ENCODE peak calls at places on chromosomes 5 and 9, in four cellular contexts. H, Z, L and S are unnamed samples.

GRCh38 chr5:109905906-109906305 is 216.2 kb downstream of the MAN2A1 start:
- DNase-seq in H (no peak), Z (no peak), L (no peak), S (no peak)

GRCh38 chr5:143398451-143399237 is 4.8 kb downstream of the NR3C1 start:
- DNase-seq in H (peak; percentile 12), Z (no peak), L (no peak), S (no peak)

GRCh38 chr5:93411716-93412115 is 169.3 kb downstream of the NR2F1-AS1 start:
- DNase-seq in H (no peak), Z (no peak), L (no peak), S (no peak)

GRCh38 chr9:30796806-30797205 is 1587.6 kb upstream of the ACO1 start:
- DNase-seq in H (no peak), Z (no peak), L (no peak), S (no peak)

GRCh38 chr9:7374966-7375650 is 424.5 kb downstream of the DMAC1 start:
- DNase-seq in H (no peak), Z (no peak), L (no peak), S (no peak)

GRCh38 chr5:127428748-127429147 is 88.7 kb upstream of the PRRC1 start:
- DNase-seq in H (no peak), Z (no peak), L (no peak), S (peak; percentile 79)

GRCh38 chr9:134123764-134124128 is 12.1 kb upstream of the WDR5 start:
- DNase-seq in H (no peak), Z (no peak), L (no peak), S (no peak)

GRCh38 chr9:105833271-105833975 is 139.1 kb downstream of the TMEM38B start:
- DNase-seq in H (peak; percentile 42), Z (no peak), L (no peak), S (no peak)

GRCh38 chr9:20729545-20729944 is 45.5 kb downstream of the FOCAD start:
- DNase-seq in H (peak; percentile 24), Z (no peak), L (no peak), S (no peak)

GRCh38 chr9:20726144-20726543 is 42.1 kb downstream of the FOCAD start:
- DNase-seq in H (no peak), Z (no peak), L (no peak), S (no peak)

GRCh38 chr9:20728493-20729220 is 44.6 kb downstream of the FOCAD start:
- DNase-seq in H (peak; percentile 35), Z (no peak), L (no peak), S (no peak)

DNA sequence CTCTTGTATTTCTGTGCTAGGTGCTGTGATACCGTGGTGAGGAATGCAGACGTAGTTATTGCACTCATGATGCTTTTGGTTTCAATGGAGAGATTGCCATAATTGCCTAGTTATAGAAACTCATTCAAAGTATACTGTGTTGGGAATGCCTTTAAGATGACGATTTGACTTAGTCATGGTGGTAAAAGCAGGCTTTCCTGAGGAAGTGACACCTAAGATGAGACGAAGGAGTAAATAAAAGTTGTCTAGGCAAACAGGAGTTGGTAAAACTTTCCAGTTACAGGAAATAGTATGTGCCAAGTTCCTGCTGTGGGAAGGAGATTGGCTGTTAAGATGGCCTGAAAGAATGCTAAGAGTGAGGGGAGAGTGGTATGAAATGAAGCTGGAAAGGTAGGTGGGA is 48.1 kb downstream of the FOCAD start:
- DNase-seq in H (peak; percentile 51), Z (no peak), L (no peak), S (peak; percentile 59)
- H4K5ac ChIP-seq in H (no peak overlapping the region), Z (no peak overlapping the region), L (no peak overlapping the region), S (no peak overlapping the region)

GRCh38 chr5:59486508-59486907 is 407.0 kb downstream of the PDE4D start:
- DNase-seq in H (no peak), Z (no peak), L (no peak), S (no peak)

GRCh38 chr5:59483971-59484472 is 409.5 kb downstream of the PDE4D start:
- DNase-seq in H (peak; percentile 11), Z (no peak), L (no peak), S (peak; percentile 90)

GRCh38 chr5:59485104-59485503 is 408.4 kb downstream of the PDE4D start:
- DNase-seq in H (no peak), Z (no peak), L (no peak), S (no peak)

GRCh38 chr5:59485629-59486439 is 407.7 kb downstream of the PDE4D start:
- DNase-seq in H (no peak), Z (no peak), L (no peak), S (peak; percentile 67)

DNA sequence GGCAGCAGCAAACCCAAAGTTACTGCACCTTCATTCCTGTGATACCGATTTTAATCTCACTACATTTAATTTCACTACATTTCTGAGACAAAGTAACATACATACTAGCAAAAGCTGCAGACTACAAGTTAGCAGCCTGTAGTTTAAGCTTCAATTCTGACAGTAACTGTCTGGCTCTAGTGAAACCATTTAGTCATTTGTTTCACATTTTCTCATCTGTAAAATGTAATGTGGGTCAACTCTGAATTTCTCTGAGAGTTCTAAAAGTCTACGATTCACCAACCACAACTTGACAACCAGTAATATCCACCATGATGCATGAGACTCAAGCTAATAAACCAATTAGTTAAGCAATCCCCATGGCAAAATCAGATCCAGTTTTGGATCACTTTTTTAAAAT is 408.9 kb downstream of the PDE4D start:
- DNase-seq in H (no peak), Z (no peak), L (no peak), S (no peak)
- H4K5ac ChIP-seq in H (no peak overlapping the region), Z (no peak overlapping the region), L (no peak overlapping the region), S (no peak overlapping the region)

GRCh38 chr5:56168066-56168478 is 65.1 kb downstream of the ANKRD55 start:
- DNase-seq in H (peak; percentile 78), Z (no peak), L (no peak), S (no peak)
- H4K5ac ChIP-seq in H (peak overlapping the region; percentile 69), Z (no peak overlapping the region), L (no peak overlapping the region), S (no peak overlapping the region)

GRCh38 chr5:146754621-146755020 is 123.9 kb downstream of the PPP2R2B start:
- DNase-seq in H (no peak), Z (no peak), L (no peak), S (no peak)

GRCh38 chr5:146748533-146748932 is 130.0 kb downstream of the PPP2R2B start:
- DNase-seq in H (no peak), Z (no peak), L (no peak), S (no peak)

GRCh38 chr5:146753618-146754123 is 124.9 kb downstream of the PPP2R2B start:
- DNase-seq in H (no peak), Z (no peak), L (no peak), S (no peak)

GRCh38 chr5:146751781-146752401 is 126.7 kb downstream of the PPP2R2B start:
- DNase-seq in H (no peak), Z (no peak), L (no peak), S (no peak)

DNA sequence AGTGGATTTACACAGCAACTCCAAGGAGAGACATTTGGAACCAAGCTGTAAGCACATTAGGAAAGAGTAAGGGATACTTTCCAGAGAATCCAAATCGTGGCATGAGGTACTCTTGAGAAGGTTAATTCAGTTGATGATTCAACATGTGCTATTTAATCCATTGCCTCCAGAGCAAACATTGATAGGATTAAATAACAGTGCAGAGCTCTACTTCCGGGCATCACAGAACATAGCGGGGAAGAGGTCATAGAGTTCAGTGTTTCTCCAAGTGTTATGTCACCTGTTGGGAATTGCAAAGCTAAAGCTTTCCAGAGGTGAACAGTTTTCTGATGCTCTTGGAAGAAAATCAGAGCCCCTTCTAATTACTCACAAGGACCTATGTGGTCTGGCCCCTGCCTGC is 127.5 kb downstream of the PPP2R2B start:
- DNase-seq in H (no peak), Z (no peak), L (no peak), S (no peak)
- H4K5ac ChIP-seq in H (no peak overlapping the region), Z (no peak overlapping the region), L (no peak overlapping the region), S (no peak overlapping the region)

GRCh38 chr9:92603990-92604389 is 65.9 kb downstream of the IPPK start:
- DNase-seq in H (no peak), Z (no peak), L (no peak), S (no peak)

GRCh38 chr9:92607773-92608172 is 62.2 kb downstream of the IPPK start:
- DNase-seq in H (peak; percentile 89), Z (no peak), L (peak; percentile 26), S (no peak)

GRCh38 chr9:92603100-92603499 is 66.8 kb downstream of the IPPK start:
- DNase-seq in H (no peak), Z (no peak), L (no peak), S (no peak)

GRCh38 chr9:92607088-92607487 is 62.8 kb downstream of the IPPK start:
- DNase-seq in H (peak; percentile 57), Z (no peak), L (no peak), S (no peak)

GRCh38 chr9:92605224-92605623 is 64.7 kb downstream of the IPPK start:
- DNase-seq in H (no peak), Z (no peak), L (no peak), S (no peak)
- H4K5ac ChIP-seq in H (no peak overlapping the region), Z (no peak overlapping the region), L (no peak overlapping the region), S (no peak overlapping the region)

DNA sequence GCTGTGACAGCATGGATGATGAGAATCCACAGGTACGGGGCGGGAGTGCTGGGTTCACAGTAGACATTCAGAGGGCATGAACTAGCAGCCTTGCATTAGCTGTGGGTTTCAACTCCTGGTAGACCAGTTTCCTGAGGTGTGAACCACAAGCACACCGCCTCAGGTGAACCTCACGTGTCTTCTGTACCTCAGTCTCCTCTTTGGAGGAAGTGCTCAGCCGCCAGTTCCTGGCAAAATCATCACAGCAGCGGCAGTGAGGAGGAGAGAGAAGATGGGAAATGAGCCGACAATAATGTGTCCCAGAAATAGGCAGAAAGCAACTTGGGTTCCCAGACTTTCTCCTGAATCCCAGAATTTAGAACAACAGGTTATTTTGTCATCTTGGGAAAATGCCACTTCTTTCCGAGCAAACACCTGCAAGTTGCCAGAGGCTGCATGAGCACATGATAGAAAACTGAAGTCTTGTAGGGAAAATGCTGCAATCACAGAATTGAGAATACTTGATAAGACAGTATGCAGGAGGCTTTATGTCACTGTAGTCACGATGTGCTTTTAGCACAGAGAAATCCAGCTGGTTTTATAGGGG is 258.5 kb downstream of the AOPEP start:
- DNase-seq in H (no peak), Z (no peak), L (no peak), S (no peak)
- H4K5ac ChIP-seq in H (no peak overlapping the region), Z (no peak overlapping the region), L (no peak overlapping the region), S (no peak overlapping the region)

GRCh38 chr5:13498279-13498678 is 446.2 kb downstream of the DNAH5 start:
- DNase-seq in H (no peak), Z (no peak), L (no peak), S (no peak)
- H4K5ac ChIP-seq in H (no peak overlapping the region), Z (no peak overlapping the region), L (no peak overlapping the region), S (no peak overlapping the region)

GRCh38 chr5:29122306-29122705 is 2071.2 kb upstream of the CDH6 start:
- DNase-seq in H (no peak), Z (no peak), L (no peak), S (no peak)
- H4K5ac ChIP-seq in H (no peak overlapping the region), Z (no peak overlapping the region), L (no peak overlapping the region), S (no peak overlapping the region)

GRCh38 chr9:125425901-125426515 is 164.4 kb downstream of the GAPVD1 start:
- DNase-seq in H (no peak), Z (no peak), L (no peak), S (no peak)
- H4K5ac ChIP-seq in H (no peak overlapping the region), Z (no peak overlapping the region), L (peak overlapping the region; percentile 31), S (no peak overlapping the region)